ENCODE peak calls at places on chromosomes 1 and 21, in four cellular contexts. Y is thoracic aorta, F is cardiac fibroblast, P is foreskin fibroblast. J is an unnamed sample.

GRCh38 chr1:28509705-28510349 is 4.0 kb downstream of the RCC1 start:
- DNase-seq in Y (no peak), F (peak; percentile 57), P (no peak), J (peak; percentile 38)

GRCh38 chr21:32371913-32372314 is 20.9 kb downstream of the URB1 start:
- DNase-seq in F (peak; percentile 90), P (peak; percentile 55), Y (no peak), J (peak; percentile 93)

GRCh38 chr1:24486296-24487065 is 16.2 kb upstream of the RCAN3 start:
- DNase-seq in P (no peak), F (no peak), Y (no peak), J (no peak)

GRCh38 chr1:21271550-21271949 is 18.7 kb downstream of the ECE1 start:
- DNase-seq in Y (no peak), P (no peak), F (no peak), J (no peak)

GRCh38 chr1:197614916-197615692 is 160.2 kb downstream of the DENND1B start:
- DNase-seq in Y (no peak), F (peak; percentile 66), P (peak; percentile 16), J (peak; percentile 76)

GRCh38 chr1:154765970-154766369 is 104.1 kb downstream of the KCNN3 start:
- DNase-seq in F (peak; percentile 41), P (peak; percentile 8), Y (no peak), J (peak; percentile 68)

GRCh38 chr1:206419250-206419649 is 51.0 kb upstream of the IKBKE start:
- DNase-seq in P (no peak), Y (no peak), F (peak; percentile 36), J (no peak)

GRCh38 chr1:45411510-45411899 is 71.3 kb upstream of the MUTYH start:
- DNase-seq in P (no peak), Y (no peak), F (no peak), J (no peak)

GRCh38 chr1:64549464-64550239 is 79.7 kb downstream of the CACHD1 start:
- DNase-seq in F (no peak), P (no peak), Y (no peak), J (no peak)

GRCh38 chr1:56508523-56508983 is 70.8 kb downstream of the PLPP3 start:
- DNase-seq in P (peak; percentile 71), Y (no peak), F (peak; percentile 47), J (peak; percentile 67)

GRCh38 chr1:20158358-20159070 is 19.4 kb downstream of the PLA2G2F start:
- DNase-seq in Y (no peak), F (no peak), P (no peak), J (no peak)

GRCh38 chr1:172812118-172812517 is 153.2 kb downstream of the FASLG start:
- DNase-seq in F (no peak), Y (no peak), P (no peak), J (no peak)

GRCh38 chr1:109266965-109267364 is 16.0 kb downstream of the PSRC1 start:
- DNase-seq in Y (no peak), F (peak; percentile 64), P (no peak), J (peak; percentile 51)

GRCh38 chr1:206535853-206536188 is 28.5 kb downstream of the RASSF5 start:
- DNase-seq in P (no peak), F (no peak), Y (no peak), J (no peak)

GRCh38 chr1:26269198-26269550 is 10.7 kb upstream of the SH3BGRL3 start:
- DNase-seq in Y (no peak), F (no peak), P (no peak), J (no peak)

GRCh38 chr1:41380979-41381690 is 19.9 kb downstream of the FOXO6 start:
- DNase-seq in F (no peak), P (no peak), Y (no peak), J (no peak)

GRCh38 chr1:234836045-234836681 is 226.2 kb upstream of the IRF2BP2 start:
- DNase-seq in F (no peak), Y (no peak), P (no peak), J (no peak)

GRCh38 chr1:14304381-14304865 is 294.1 kb upstream of the KAZN start:
- DNase-seq in Y (no peak), F (peak; percentile 13), P (no peak), J (peak; percentile 61)

GRCh38 chr1:28127617-28128257 is 39.3 kb upstream of the EYA3 start:
- DNase-seq in P (no peak), Y (no peak), F (no peak), J (no peak)

GRCh38 chr1:86155807-86156561 is 588 bp downstream of the COL24A1 start:
- DNase-seq in Y (no peak), F (peak; percentile 33), P (peak; percentile 50), J (peak; percentile 45)

GRCh38 chr1:203290261-203291089 is 14.8 kb upstream of the BTG2 start:
- DNase-seq in F (peak; percentile 56), P (no peak), Y (peak; percentile 92), J (peak; percentile 76)

GRCh38 chr1:77370588-77371306 is 88.9 kb downstream of the AK5 start:
- DNase-seq in Y (no peak), P (peak; percentile 89), F (peak; percentile 87), J (peak; percentile 86)

GRCh38 chr1:112544753-112545152 is 36.0 kb downstream of the WNT2B start:
- DNase-seq in P (peak; percentile 76), Y (no peak), F (peak; percentile 83), J (peak; percentile 94)

GRCh38 chr1:233294991-233295774 is at the start of gene PCNX2:
- DNase-seq in Y (no peak), P (peak; percentile 45), F (peak; percentile 67), J (peak; percentile 64)

GRCh38 chr1:92065042-92065441 is 10.2 kb downstream of the SETSIP start:
- DNase-seq in Y (no peak), P (no peak), F (no peak), J (peak; percentile 5)

GRCh38 chr1:94296018-94296417 is 58.6 kb upstream of the ARHGAP29 start:
- DNase-seq in P (no peak), F (peak; percentile 93), Y (no peak), J (peak; percentile 71)

GRCh38 chr1:94801919-94802546 is 18.1 kb upstream of the SLC44A3 start:
- DNase-seq in Y (no peak), F (peak; percentile 92), P (peak; percentile 83), J (peak; percentile 94)

GRCh38 chr1:104136621-104137020 is 386.9 kb downstream of the AMY1C start:
- DNase-seq in Y (no peak), F (no peak), P (no peak), J (no peak)

DNA sequence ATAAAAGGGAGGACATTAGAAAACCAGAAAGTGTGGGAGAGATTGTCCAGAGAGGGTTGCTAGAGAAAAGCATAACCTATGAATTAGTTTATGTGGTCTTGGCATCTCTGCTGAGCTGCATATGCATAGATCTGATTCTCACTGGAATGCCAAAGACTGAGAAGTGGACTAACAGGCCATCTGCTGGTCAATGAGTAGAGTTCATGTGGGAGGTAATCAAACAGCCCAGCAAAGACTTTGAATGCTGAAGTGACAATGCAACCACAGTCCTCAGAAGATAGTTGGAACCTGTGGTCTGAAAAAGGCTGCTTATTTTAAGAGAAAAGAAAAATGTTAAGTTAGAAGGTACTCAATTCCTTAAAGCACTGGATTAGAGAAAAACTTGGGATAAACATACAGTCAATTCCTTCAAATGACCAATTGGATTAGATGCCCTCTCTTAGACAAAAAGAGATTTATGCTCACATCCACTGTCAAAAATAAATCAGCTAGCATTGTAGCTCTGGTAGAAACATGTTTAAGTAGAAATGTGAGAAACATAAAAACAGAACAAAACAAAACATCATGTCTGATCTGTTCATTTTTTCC is 382.8 kb downstream of the AMY1C start:
- DNase-seq in F (peak; percentile 10), Y (no peak), P (no peak), J (peak; percentile 11)
- TF ChIP-seq CTCF in F (no peak), Y (no peak), P (no peak), J (peak; percentile 24)

DNA sequence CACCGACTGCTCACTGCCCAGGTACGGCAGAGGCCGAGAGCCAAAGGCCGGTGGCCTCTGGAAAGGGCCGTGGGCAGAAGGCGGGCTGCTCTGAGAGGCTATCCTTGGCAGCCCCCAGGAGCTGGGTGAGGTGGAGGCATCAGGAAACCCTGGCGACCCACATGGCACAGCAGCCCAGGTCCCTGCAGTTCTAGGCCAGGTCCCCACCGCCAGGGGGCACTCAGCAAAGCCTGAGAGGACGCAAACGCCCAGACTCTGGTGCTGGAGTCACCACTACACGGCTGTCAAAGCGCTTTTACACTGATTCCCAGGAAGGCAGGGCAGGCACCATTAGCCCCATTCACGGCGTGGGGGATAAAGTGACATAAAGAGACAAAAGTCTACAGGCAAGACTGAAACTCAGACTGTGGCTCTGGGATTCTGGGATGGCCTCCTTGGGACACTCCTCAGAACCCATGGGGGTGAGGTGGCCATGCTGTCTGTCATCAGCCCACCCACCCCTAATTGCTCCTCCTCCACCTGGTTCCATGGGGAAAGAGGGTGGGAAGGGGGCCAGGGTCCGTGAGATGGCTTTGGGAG is 4.9 kb downstream of the PLEKHG5 start:
- DNase-seq in Y (peak; percentile 69), P (peak; percentile 71), F (peak; percentile 87), J (peak; percentile 86)
- H3K4me3 ChIP-seq in Y (peak overlapping the region; percentile 53), P (no peak overlapping the region), F (peak overlapping the region; percentile 60), J (no peak overlapping the region)

GRCh38 chr1:29752141-29752540 is 515.8 kb downstream of the PTPRU start:
- DNase-seq in P (no peak), F (no peak), Y (no peak), J (peak; percentile 2)

GRCh38 chr1:29754608-29755375 is 518.5 kb downstream of the PTPRU start:
- DNase-seq in P (no peak), Y (no peak), F (no peak), J (no peak)

GRCh38 chr1:29756901-29757729 is 520.8 kb downstream of the PTPRU start:
- DNase-seq in F (no peak), P (no peak), Y (no peak), J (no peak)

GRCh38 chr1:29753244-29753643 is 516.9 kb downstream of the PTPRU start:
- DNase-seq in P (no peak), Y (no peak), F (no peak), J (no peak)

DNA sequence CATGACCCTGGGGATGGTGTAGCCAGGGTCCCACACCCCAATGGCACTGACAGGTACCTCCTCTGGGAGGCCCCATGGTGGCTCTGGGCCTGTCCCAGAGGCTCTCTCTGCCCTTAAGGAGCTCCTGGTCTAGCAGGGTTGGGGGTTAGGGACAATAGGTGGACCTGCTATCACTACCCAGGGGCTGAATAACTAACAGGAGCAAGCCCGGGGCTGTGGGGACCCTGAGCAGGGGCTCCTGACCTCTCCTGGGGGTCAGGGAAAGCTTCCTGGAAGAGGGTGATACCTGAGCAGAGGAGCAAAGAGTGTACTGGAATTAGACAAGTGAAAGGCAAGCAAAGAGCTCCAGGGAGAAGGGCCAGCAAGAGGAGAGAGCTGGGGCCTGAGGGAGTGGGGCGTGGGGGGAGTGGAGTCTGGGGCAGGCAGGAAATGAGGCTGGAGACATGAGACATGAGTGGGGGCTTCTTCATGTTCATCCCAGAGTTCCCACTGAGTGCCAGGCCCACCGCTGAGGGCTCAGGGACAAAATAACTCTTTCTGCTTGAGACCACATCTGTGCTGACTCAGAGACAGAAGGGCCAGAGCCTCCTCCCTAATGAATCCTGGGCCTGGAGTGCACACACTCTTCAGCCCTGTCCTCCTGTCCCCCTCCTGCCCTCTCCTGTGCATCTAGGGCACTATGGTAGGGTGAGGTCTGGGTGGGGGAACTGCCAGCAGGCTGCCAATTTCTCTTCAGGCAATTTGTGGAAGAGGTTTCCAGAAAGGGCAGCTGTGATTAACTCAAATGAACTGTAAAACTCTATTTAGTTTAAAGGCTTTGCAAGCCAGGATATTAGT is 517.7 kb downstream of the PTPRU start:
- DNase-seq in F (no peak), P (no peak), Y (no peak), J (no peak)
- TF ChIP-seq CTCF in F (no peak), P (no peak), Y (no peak), J (no peak)

DNA sequence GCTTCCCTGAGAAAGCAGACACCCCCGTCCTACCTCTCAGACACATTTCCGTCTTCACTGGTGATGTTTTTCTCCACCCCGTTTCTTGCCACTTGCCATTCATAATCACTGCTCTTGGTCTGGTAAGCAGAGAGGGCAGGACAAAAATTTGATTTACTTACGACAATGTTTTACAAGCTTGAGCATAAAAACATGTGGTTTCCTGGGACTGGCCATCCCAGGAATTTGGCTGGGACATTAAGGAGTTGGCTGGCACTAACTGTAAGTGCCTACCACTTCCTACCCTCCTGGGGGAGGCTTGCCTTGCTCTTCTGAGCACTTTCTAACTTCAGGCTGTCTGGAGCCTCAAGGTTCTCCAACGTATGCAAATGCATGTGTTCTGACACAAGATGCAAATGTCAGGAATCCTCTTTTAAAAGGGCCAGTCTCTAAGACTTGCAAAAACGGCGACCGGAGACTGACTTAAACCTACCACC is 24.2 kb downstream of the ZBTB18 start:
- DNase-seq in F (no peak), Y (no peak), P (no peak), J (no peak)
- H3K4me3 ChIP-seq in F (no peak overlapping the region), Y (no peak overlapping the region), P (no peak overlapping the region), J (no peak overlapping the region)

J was measured in choroid plexus epithelial cell.